ENCODE peak calls at places on chromosome 11, in four cellular contexts. M, N, A and X are unnamed samples.

GRCh38 chr11:9249252-9249651 is 15.9 kb downstream of the DENND5A start:
- DNase-seq in M (no peak), N (no peak), A (no peak), X (no peak)

GRCh38 chr11:67376873-67377808 is 3.7 kb upstream of the CLCF1 start:
- DNase-seq in M (no peak), N (no peak), A (no peak), X (no peak)

GRCh38 chr11:116787786-116788486 is at the start of gene ZPR1:
- DNase-seq in M (no peak), N (peak), A (peak), X (peak)

GRCh38 chr11:10302744-10303557 is 1.9 kb upstream of the ADM start:
- DNase-seq in M (no peak), N (peak), A (peak), X (peak)

GRCh38 chr11:123055132-123055924 is 6.6 kb downstream of the HSPA8 start:
- DNase-seq in M (no peak), N (no peak), A (no peak), X (no peak)

GRCh38 chr11:8613036-8613435 is 19.0 kb upstream of the STK33 start:
- DNase-seq in M (no peak), N (no peak), A (no peak), X (no peak)

GRCh38 chr11:132972565-132972964 is 559.7 kb downstream of the OPCML start:
- DNase-seq in M (no peak), N (no peak), A (no peak), X (no peak)

GRCh38 chr11:121415861-121416260 is 36.3 kb upstream of the SORL1 start:
- DNase-seq in M (no peak), N (no peak), A (no peak), X (no peak)

GRCh38 chr11:8267280-8267679 is 3.6 kb upstream of the LMO1 start:
- DNase-seq in M (no peak), N (no peak), A (no peak), X (peak)

GRCh38 chr11:132559371-132560036 is 972.8 kb downstream of the OPCML start:
- DNase-seq in M (no peak), N (no peak), A (no peak), X (no peak)

GRCh38 chr11:66302656-66303055 is 11.0 kb downstream of the TMEM151A start:
- DNase-seq in M (no peak), N (no peak), A (no peak), X (no peak)

GRCh38 chr11:8381343-8381742 is 117.7 kb upstream of the LMO1 start:
- DNase-seq in M (no peak), N (no peak), A (no peak), X (no peak)

GRCh38 chr11:57359896-57360690 is 20.9 kb downstream of the PRG3 start:
- DNase-seq in M (no peak), N (no peak), A (no peak), X (no peak)

GRCh38 chr11:93542753-93543246 is 391 bp downstream of the SMCO4 start:
- DNase-seq in M (no peak), N (no peak), A (peak), X (peak)

GRCh38 chr11:100851129-100851528 is 164.0 kb downstream of the ARHGAP42 start:
- DNase-seq in M (no peak), N (no peak), A (no peak), X (no peak)

GRCh38 chr11:12862761-12863469 is 146.2 kb upstream of the RASSF10 start:
- DNase-seq in M (peak), N (no peak), A (peak), X (peak)

GRCh38 chr11:129590753-129591475 is 215.3 kb downstream of the BARX2 start:
- DNase-seq in M (no peak), N (no peak), A (no peak), X (no peak)

GRCh38 chr11:27234043-27234668 is 128.9 kb downstream of the CCDC34 start:
- DNase-seq in M (peak), N (no peak), A (peak), X (no peak)

GRCh38 chr11:107708787-107709186 is 3.1 kb downstream of the SLN start:
- DNase-seq in M (no peak), N (no peak), A (no peak), X (no peak)

GRCh38 chr11:36777302-36777701 is 179.3 kb upstream of the RAG2 start:
- DNase-seq in M (no peak), N (no peak), A (no peak), X (no peak)